ENCODE peak calls at places on chromosomes 16 and 17, in six cellular contexts. J, B, X, Z, T and F are unnamed samples.

GRCh38 chr17:10349403-10349802 is 23.4 kb downstream of the MYH13 start:
- DNase-seq in Z (no peak), J (no peak), X (no peak), T (peak), B (no peak), F (no peak)

GRCh38 chr17:19647697-19648474 is 665 bp upstream of the ALDH3A2 start:
- DNase-seq in T (no peak), B (peak), X (no peak), J (peak), Z (no peak), F (peak)

GRCh38 chr16:11254913-11255736 is 879 bp downstream of the SOCS1 start:
- DNase-seq in Z (no peak), T (peak), X (peak), J (no peak), B (no peak), F (peak)

GRCh38 chr17:8939496-8940334 is 25.8 kb downstream of the PIK3R5 start:
- DNase-seq in Z (no peak), T (no peak), X (no peak), B (no peak), J (peak), F (no peak)

GRCh38 chr17:47989700-47990099 is 18.8 kb downstream of the CDK5RAP3 start:
- DNase-seq in Z (no peak), T (no peak), J (peak), X (no peak), B (no peak), F (no peak)

GRCh38 chr16:27199747-27200146 is 3.6 kb upstream of the KDM8 start:
- DNase-seq in J (peak), Z (no peak), X (no peak), T (no peak), B (no peak), F (no peak)

GRCh38 chr16:90046971-90047713 is 27.9 kb upstream of the DBNDD1 start:
- DNase-seq in Z (no peak), J (no peak), X (no peak), T (no peak), B (peak), F (no peak)

GRCh38 chr17:2916362-2916928 is 120.2 kb downstream of the RAP1GAP2 start:
- DNase-seq in X (no peak), J (no peak), B (no peak), Z (no peak), T (no peak), F (no peak)

GRCh38 chr17:31582151-31582907 is 190.9 kb downstream of the RAB11FIP4 start:
- DNase-seq in X (no peak), B (no peak), T (no peak), J (peak), Z (no peak), F (no peak)

GRCh38 chr16:28064706-28065249 is 1.3 kb upstream of the GSG1L start:
- DNase-seq in X (no peak), B (no peak), Z (no peak), J (no peak), T (no peak), F (no peak)

GRCh38 chr17:17227608-17228520 is 9.1 kb downstream of the FLCN start:
- DNase-seq in Z (no peak), B (no peak), J (no peak), T (no peak), X (no peak), F (no peak)

GRCh38 chr17:17228521-17229279 is 8.3 kb downstream of the FLCN start:
- DNase-seq in J (no peak), T (no peak), B (no peak), Z (no peak), X (no peak), F (no peak)

GRCh38 chr17:17231621-17232302 is 5.2 kb downstream of the FLCN start:
- DNase-seq in Z (no peak), B (no peak), J (no peak), T (no peak), X (no peak), F (no peak)

GRCh38 chr17:17232303-17232621 is 4.7 kb downstream of the FLCN start:
- DNase-seq in J (no peak), X (no peak), T (no peak), B (no peak), Z (no peak), F (no peak)

DNA sequence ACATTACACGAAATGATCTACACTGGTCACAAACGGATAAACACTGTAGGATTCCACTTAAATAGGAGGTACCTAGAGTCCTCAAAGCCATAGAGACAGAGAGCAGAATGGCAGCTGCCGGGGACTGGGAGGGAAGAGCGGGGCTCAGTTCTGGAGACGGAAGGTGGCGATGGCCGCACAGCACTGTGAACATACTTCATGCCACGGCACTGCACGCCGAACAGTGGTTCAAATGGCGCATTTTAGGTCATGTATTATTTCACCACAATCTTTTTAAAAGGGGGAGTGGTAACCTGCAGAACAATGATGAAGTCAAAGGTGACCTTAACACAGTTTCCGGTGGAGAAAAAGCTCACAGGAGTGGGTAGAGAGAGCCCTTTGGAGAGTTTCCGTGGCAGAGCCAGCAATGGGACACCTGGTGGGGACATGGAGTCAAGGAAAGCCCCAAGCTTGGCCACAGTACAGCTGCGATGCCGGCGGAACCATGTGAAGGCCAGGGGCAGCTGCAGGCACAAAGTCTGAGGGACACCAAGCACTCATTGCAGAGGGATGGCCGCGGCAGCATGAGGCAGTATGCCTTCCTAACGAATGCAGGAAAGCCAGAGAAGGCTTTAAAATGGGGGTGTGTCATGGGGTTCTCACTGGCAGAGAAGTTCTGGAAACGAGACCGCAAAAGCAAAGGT is 7.4 kb downstream of the FLCN start:
- DNase-seq in T (no peak), X (no peak), B (no peak), Z (no peak), J (no peak), F (no peak)
- TF ChIP-seq RFX5 in T (no peak), X (no peak), B (no peak), Z (no peak), J (no peak), F (no peak)

DNA sequence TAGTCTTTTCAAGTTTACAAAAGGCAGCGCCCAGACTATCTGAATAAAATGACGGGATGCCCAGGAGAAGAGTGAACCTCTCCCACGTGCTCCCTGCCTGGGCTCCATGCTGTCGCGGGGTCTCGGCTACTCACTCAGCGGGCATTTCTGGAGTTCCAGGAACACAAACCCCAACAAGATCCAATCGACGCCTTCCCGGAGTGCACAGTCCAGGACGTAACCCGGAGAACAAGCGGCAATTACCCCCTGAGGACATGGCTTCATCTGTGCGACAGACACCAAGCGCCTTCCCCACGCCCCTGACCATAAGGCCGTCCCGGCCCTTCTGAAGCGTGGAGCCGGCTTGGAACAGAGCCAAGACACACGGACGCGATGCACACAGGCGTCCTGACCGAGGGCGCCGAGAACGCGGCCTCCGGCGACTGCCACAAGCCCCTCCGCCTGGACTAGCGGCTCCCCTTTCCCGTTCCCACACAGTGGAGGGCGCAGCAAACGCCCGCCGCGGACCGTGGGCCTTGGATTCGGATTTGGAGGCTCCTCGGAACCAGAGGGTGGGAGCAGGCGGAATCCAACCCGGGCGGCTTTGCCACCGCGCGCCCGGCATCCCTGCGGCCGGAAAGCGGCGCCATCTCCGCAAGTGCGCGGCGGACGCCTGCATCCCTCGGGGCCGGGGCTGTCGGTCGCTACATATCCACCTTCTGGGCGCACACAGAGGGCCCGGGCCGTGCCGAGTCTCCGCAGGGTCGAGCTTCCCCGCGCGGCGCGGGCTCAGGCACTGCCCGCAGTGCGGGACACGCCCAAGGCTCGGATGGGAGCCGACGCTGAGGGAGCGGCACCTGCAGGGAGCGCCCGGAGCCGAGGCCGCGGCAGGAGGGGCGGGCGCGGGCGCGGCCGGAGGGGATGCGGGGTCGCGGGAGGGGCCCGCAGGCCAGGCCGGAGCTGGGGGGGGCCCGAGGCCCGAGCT is 725 bp downstream of the ABCA3 start:
- DNase-seq in J (no peak), B (peak), T (peak), Z (no peak), X (peak), F (peak)
- TF ChIP-seq CHD2 in J (no peak), B (no peak), T (peak), Z (no peak), X (no peak), F (no peak)

DNA sequence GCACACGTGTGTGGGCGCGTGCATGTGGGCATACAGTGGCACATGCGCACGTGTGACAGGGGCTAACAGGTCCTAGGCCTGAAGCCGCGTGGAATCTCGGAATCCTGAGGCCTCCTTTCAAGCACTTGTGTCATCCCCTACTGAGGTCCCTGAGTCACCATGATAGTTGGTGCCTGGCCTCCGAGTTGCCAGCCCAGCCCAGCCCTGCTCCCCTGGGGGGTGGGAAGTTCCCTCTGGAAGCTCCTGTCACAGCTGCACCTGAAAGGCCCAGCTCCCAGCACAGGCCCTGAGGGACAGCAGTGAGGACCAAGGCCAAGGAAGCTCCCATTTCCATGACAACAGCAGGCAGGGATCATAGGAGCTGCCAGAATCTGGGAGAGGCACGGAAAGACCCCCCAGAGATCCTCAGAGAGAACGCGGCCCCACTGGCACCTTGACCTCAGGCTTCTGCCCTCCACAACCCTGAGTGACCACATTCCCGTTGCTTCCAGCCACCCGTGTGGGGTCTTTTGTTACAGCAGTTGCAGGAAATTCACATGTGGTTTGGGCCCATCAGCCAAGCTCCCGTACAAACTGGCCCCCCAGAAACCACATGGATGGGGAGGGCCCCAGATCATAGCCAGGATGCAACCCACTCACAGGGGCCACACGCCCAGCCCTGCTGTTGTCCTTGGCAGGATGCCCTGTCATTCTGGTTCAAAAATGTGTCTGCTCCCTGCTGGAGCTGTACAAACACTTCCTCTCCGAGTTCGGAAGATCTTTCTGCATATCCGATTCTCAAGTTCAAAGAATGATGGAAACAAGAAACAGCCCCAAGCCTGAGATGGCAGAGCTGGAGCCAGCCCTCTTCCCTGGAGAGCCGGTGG is 35.2 kb upstream of the ENPP7 start:
- DNase-seq in B (no peak), X (no peak), Z (no peak), J (no peak), T (peak), F (no peak)
- TF ChIP-seq RFX5 in B (no peak), X (no peak), Z (no peak), J (no peak), T (no peak), F (no peak)

GRCh38 chr16:54283735-54284318 is 2.8 kb downstream of the IRX3 start:
- DNase-seq in Z (no peak), J (no peak), B (no peak), X (no peak), T (no peak), F (no peak)

GRCh38 chr16:54281535-54282201 is 4.9 kb downstream of the IRX3 start:
- DNase-seq in J (no peak), Z (no peak), T (no peak), B (no peak), X (no peak), F (no peak)

GRCh38 chr16:54282923-54283734 is 3.5 kb downstream of the IRX3 start:
- DNase-seq in B (no peak), Z (no peak), X (no peak), J (no peak), T (no peak), F (no peak)

GRCh38 chr16:54280751-54281150 is 5.8 kb downstream of the IRX3 start:
- DNase-seq in J (no peak), X (no peak), T (no peak), Z (no peak), B (no peak), F (no peak)

DNA sequence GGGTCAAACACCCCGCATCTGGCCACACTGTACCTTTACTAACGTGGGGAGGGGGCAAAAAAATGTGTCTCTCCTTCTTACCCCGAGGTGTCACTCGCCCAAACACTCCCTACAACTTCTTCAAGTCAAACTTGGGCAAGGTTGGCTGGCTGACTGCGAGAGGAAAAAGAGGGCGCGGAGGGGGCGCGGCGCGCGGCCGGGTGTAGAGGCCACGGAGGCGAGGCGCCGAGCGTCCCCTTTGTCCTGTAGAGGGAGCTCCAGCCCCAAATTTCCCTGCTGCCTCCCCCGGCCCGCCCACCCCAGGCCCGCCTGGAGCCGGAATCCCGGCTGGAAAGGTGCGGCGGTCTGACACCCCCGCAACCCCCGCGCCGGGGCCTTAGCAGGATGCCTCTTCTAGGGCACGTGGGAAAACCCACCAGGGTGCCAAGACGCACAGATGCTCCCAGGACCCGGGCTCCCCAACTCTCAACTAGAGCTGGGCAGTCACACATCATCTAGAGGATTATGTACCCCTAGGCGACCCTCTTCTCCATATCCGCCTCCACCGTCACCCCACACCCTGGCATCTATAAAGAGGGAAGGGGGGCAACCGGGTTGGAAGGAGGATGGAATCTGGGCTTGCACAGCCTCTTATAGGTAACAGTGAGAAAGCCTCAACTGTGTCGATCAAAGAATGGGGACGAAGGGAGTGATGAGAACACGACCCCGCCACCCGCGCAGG is 4.2 kb downstream of the IRX3 start:
- DNase-seq in J (no peak), Z (no peak), X (peak), T (peak), B (no peak), F (peak)
- TF ChIP-seq CHD2 in J (no peak), Z (no peak), X (no peak), T (no peak), B (no peak), F (no peak)

GRCh38 chr16:79042141-79042540 is 558.4 kb downstream of the MAF start:
- DNase-seq in J (no peak), Z (no peak), T (no peak), X (no peak), B (no peak), F (no peak)

GRCh38 chr16:79045191-79045590 is 555.3 kb downstream of the MAF start:
- DNase-seq in J (no peak), B (no peak), T (no peak), X (no peak), Z (no peak), F (no peak)

GRCh38 chr16:79037429-79038373 is 562.8 kb downstream of the MAF start:
- DNase-seq in X (no peak), T (no peak), B (peak), J (no peak), Z (no peak), F (no peak)

GRCh38 chr16:79047337-79047736 is 553.2 kb downstream of the MAF start:
- DNase-seq in J (no peak), T (peak), B (peak), X (peak), Z (no peak), F (peak)

GRCh38 chr16:79042886-79043285 is 557.7 kb downstream of the MAF start:
- DNase-seq in X (no peak), T (no peak), B (no peak), Z (no peak), J (no peak), F (no peak)
- TF ChIP-seq RFX5 in X (no peak), T (no peak), B (no peak), Z (no peak), J (no peak), F (no peak)

GRCh38 chr16:69712277-69712676 is 14.1 kb downstream of the NQO1 start:
- DNase-seq in J (no peak), T (no peak), Z (no peak), X (no peak), B (no peak), F (no peak)

GRCh38 chr16:69709456-69710084 is 16.8 kb downstream of the NQO1 start:
- DNase-seq in J (peak), X (peak), T (peak), B (peak), Z (no peak), F (peak)

GRCh38 chr16:69707920-69708683 is 18.3 kb downstream of the NQO1 start:
- DNase-seq in X (no peak), Z (no peak), B (no peak), T (no peak), J (no peak), F (no peak)

GRCh38 chr16:69712914-69713581 is 13.3 kb downstream of the NQO1 start:
- DNase-seq in X (no peak), Z (no peak), T (no peak), B (no peak), J (no peak), F (no peak)

GRCh38 chr16:69711115-69711740 is 15.1 kb downstream of the NQO1 start:
- DNase-seq in T (no peak), J (no peak), B (no peak), Z (no peak), X (no peak), F (no peak)
- TF ChIP-seq CHD2 in T (no peak), J (no peak), B (no peak), Z (no peak), X (no peak), F (no peak)

DNA sequence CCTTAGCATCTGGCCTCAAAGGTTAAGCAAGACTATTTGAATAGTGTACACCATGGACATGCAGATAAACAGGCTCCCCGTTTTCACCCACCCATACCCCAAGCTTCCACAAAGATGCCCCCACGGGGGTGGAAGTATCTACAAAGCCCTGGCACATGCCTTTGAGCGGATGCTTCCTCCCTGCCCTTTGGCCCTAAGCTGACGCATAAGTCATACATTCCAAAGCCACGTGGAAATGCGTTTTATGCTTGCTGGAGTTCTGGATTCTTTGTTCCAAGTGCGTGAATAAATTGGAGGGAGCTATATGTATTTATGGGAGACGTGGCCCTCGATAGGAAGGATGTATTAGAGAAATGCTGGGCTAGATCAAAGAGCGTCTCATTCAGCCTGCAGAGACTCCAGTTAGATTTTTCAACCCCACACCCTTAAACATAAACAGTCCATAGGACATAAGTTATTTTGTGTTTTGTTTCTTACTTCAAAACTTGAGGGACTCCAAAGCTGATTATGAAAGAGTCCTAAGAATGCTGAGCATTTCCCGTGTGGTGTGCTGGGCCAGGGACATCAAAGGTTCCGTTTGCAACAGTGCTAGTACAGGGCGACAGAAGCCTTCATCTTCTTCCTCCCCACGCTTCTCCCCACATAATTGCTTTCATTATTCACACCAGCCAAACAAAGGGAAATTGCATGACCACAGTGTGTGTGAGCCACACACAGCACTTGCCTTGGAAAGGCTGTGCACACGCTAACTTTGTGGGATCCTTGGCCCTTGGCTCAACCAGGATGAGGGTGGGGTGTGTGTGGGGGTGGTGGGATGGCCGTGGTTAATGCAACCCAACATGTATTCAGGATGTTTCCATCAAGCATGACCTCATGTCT is 73.6 kb downstream of the WIPI1 start:
- DNase-seq in T (no peak), B (peak), X (no peak), J (no peak), Z (no peak), F (peak)
- TF ChIP-seq RFX5 in T (no peak), B (no peak), X (no peak), J (no peak), Z (no peak), F (no peak)